ENCODE peak calls at places on chromosomes 6 and 20, in six cellular contexts. One of them, this sample, is unnamed.
A peak's percentile ranks its signal among the peaks of the same experiment; 100 is the strongest.

GRCh38 chr20:56004611-56005388 is 519 bp downstream of the CBLN4 start:
- DNase-seq in sigmoid colon: no peak
- DNase-seq in fibroblast of pulmonary artery: no peak
- DNase-seq in activated naive CD8-positive, alpha-beta T cell treated with anti-CD3 and anti-CD28 coated beads, Interleukin-2, amount 50 U/mL, for 16 hours: no peak
- DNase-seq in mesothelial cell of epicardium: no peak
- DNase-seq in mesendoderm: peak; percentile 1
- DNase-seq in this sample: no peak

GRCh38 chr6:125252891-125253290 is 48.9 kb downstream of the HDDC2 start:
- DNase-seq in sigmoid colon: no peak
- DNase-seq in fibroblast of pulmonary artery: peak; percentile 11
- DNase-seq in activated naive CD8-positive, alpha-beta T cell treated with anti-CD3 and anti-CD28 coated beads, Interleukin-2, amount 50 U/mL, for 16 hours: no peak
- DNase-seq in mesothelial cell of epicardium: no peak
- DNase-seq in mesendoderm: no peak
- DNase-seq in this sample: no peak

GRCh38 chr6:13453771-13454251 is 33.6 kb downstream of the GFOD1 start:
- DNase-seq in sigmoid colon: no peak
- DNase-seq in fibroblast of pulmonary artery: peak; percentile 51
- DNase-seq in activated naive CD8-positive, alpha-beta T cell treated with anti-CD3 and anti-CD28 coated beads, Interleukin-2, amount 50 U/mL, for 16 hours: peak; percentile 11
- DNase-seq in mesothelial cell of epicardium: no peak
- DNase-seq in mesendoderm: no peak
- DNase-seq in this sample: no peak

GRCh38 chr20:47360489-47361267 is 4.2 kb upstream of the ZMYND8 start:
- DNase-seq in sigmoid colon: peak; percentile 96
- DNase-seq in fibroblast of pulmonary artery: peak; percentile 96
- DNase-seq in activated naive CD8-positive, alpha-beta T cell treated with anti-CD3 and anti-CD28 coated beads, Interleukin-2, amount 50 U/mL, for 16 hours: no peak
- DNase-seq in mesothelial cell of epicardium: peak; percentile 81
- DNase-seq in mesendoderm: peak; percentile 91
- DNase-seq in this sample: peak; percentile 89

GRCh38 chr6:112360498-112360897 is 13.4 kb downstream of the RFPL4B start:
- DNase-seq in sigmoid colon: no peak
- DNase-seq in fibroblast of pulmonary artery: peak; percentile 79
- DNase-seq in activated naive CD8-positive, alpha-beta T cell treated with anti-CD3 and anti-CD28 coated beads, Interleukin-2, amount 50 U/mL, for 16 hours: no peak
- DNase-seq in mesothelial cell of epicardium: no peak
- DNase-seq in mesendoderm: peak; percentile 4
- DNase-seq in this sample: no peak

GRCh38 chr6:4270001-4270400 is 134.6 kb upstream of the ECI2 start:
- DNase-seq in sigmoid colon: no peak
- DNase-seq in fibroblast of pulmonary artery: no peak
- DNase-seq in activated naive CD8-positive, alpha-beta T cell treated with anti-CD3 and anti-CD28 coated beads, Interleukin-2, amount 50 U/mL, for 16 hours: no peak
- DNase-seq in mesothelial cell of epicardium: no peak
- DNase-seq in mesendoderm: no peak
- DNase-seq in this sample: no peak

GRCh38 chr20:45779011-45779915 is 12.4 kb downstream of the WFDC3 start:
- DNase-seq in sigmoid colon: peak; percentile 98
- DNase-seq in fibroblast of pulmonary artery: peak; percentile 97
- DNase-seq in activated naive CD8-positive, alpha-beta T cell treated with anti-CD3 and anti-CD28 coated beads, Interleukin-2, amount 50 U/mL, for 16 hours: no peak
- DNase-seq in mesothelial cell of epicardium: no peak
- DNase-seq in mesendoderm: no peak
- DNase-seq in this sample: peak; percentile 95

GRCh38 chr6:136641166-136641565 is 90.9 kb upstream of the MAP7 start:
- DNase-seq in sigmoid colon: no peak
- DNase-seq in fibroblast of pulmonary artery: peak; percentile 58
- DNase-seq in activated naive CD8-positive, alpha-beta T cell treated with anti-CD3 and anti-CD28 coated beads, Interleukin-2, amount 50 U/mL, for 16 hours: no peak
- DNase-seq in mesothelial cell of epicardium: no peak
- DNase-seq in mesendoderm: no peak
- DNase-seq in this sample: no peak

GRCh38 chr6:135884136-135884535 is 32.6 kb downstream of the PDE7B start:
- DNase-seq in sigmoid colon: no peak
- DNase-seq in fibroblast of pulmonary artery: no peak
- DNase-seq in activated naive CD8-positive, alpha-beta T cell treated with anti-CD3 and anti-CD28 coated beads, Interleukin-2, amount 50 U/mL, for 16 hours: no peak
- DNase-seq in mesothelial cell of epicardium: no peak
- DNase-seq in mesendoderm: no peak
- DNase-seq in this sample: no peak

GRCh38 chr20:54293526-54293925 is 85.6 kb downstream of the PFDN4 start:
- DNase-seq in sigmoid colon: no peak
- DNase-seq in fibroblast of pulmonary artery: peak; percentile 48
- DNase-seq in activated naive CD8-positive, alpha-beta T cell treated with anti-CD3 and anti-CD28 coated beads, Interleukin-2, amount 50 U/mL, for 16 hours: no peak
- DNase-seq in mesothelial cell of epicardium: no peak
- DNase-seq in mesendoderm: no peak
- DNase-seq in this sample: no peak

GRCh38 chr20:22499475-22500174 is 84.7 kb downstream of the FOXA2 start:
- DNase-seq in sigmoid colon: no peak
- DNase-seq in fibroblast of pulmonary artery: no peak
- DNase-seq in activated naive CD8-positive, alpha-beta T cell treated with anti-CD3 and anti-CD28 coated beads, Interleukin-2, amount 50 U/mL, for 16 hours: no peak
- DNase-seq in mesothelial cell of epicardium: no peak
- DNase-seq in mesendoderm: no peak
- DNase-seq in this sample: no peak

GRCh38 chr6:154593122-154593521 is 82.6 kb upstream of the CNKSR3 start:
- DNase-seq in sigmoid colon: peak; percentile 91
- DNase-seq in fibroblast of pulmonary artery: no peak
- DNase-seq in activated naive CD8-positive, alpha-beta T cell treated with anti-CD3 and anti-CD28 coated beads, Interleukin-2, amount 50 U/mL, for 16 hours: no peak
- DNase-seq in mesothelial cell of epicardium: no peak
- DNase-seq in mesendoderm: peak; percentile 49
- DNase-seq in this sample: no peak

GRCh38 chr20:60784321-60784720 is 467.7 kb upstream of the CDH4 start:
- DNase-seq in sigmoid colon: no peak
- DNase-seq in fibroblast of pulmonary artery: no peak
- DNase-seq in activated naive CD8-positive, alpha-beta T cell treated with anti-CD3 and anti-CD28 coated beads, Interleukin-2, amount 50 U/mL, for 16 hours: no peak
- DNase-seq in mesothelial cell of epicardium: no peak
- DNase-seq in mesendoderm: no peak
- DNase-seq in this sample: no peak

GRCh38 chr6:55327169-55327568 is at the start of gene GFRAL:
- DNase-seq in sigmoid colon: no peak
- DNase-seq in fibroblast of pulmonary artery: no peak
- DNase-seq in activated naive CD8-positive, alpha-beta T cell treated with anti-CD3 and anti-CD28 coated beads, Interleukin-2, amount 50 U/mL, for 16 hours: no peak
- DNase-seq in mesothelial cell of epicardium: no peak
- DNase-seq in mesendoderm: no peak
- DNase-seq in this sample: no peak

This sample was measured in suprapubic skin.